ENCODE peak calls at places on chromosomes 5 and 9, in eight cellular contexts. Y is M059J, D is activated B cell treated with CpG ODN at 0.5 μM for 24 hours, S is ELR, L is SHP77, G is AML-193, C is epithelial cell of esophagus, T is NCI-H1436. V is an unnamed sample.

GRCh38 chr5:89313804-89314588 is 431.0 kb upstream of the MEF2C start:
- DNase-seq in T (peak), D (no peak), C (peak), Y (peak), L (peak), G (no peak), S (peak), V (peak)

GRCh38 chr5:75656311-75657003 is 45.2 kb downstream of the ANKDD1B start:
- DNase-seq in Y (peak), D (no peak), C (peak), L (peak), T (peak), S (no peak), G (no peak), V (peak)

GRCh38 chr9:21681641-21682040 is 120.8 kb upstream of the MTAP start:
- DNase-seq in T (no peak), G (no peak), Y (peak), S (peak), L (no peak), D (no peak), C (peak), V (peak)

GRCh38 chr9:81108391-81108790 is 581.0 kb downstream of the TLE1 start:
- DNase-seq in S (peak), L (no peak), D (no peak), T (no peak), G (no peak), Y (peak), C (peak), V (peak)

GRCh38 chr9:126915281-126915816 is 767 bp downstream of the RALGPS1 start:
- DNase-seq in D (no peak), Y (no peak), C (peak), G (no peak), L (peak), S (no peak), T (peak), V (peak)

GRCh38 chr9:81032030-81032572 is 657.2 kb downstream of the TLE1 start:
- DNase-seq in C (peak), S (peak), Y (peak), G (no peak), D (no peak), L (no peak), T (no peak), V (peak)

GRCh38 chr5:59759600-59760357 is 133.7 kb downstream of the PDE4D start:
- DNase-seq in T (no peak), Y (peak), S (peak), L (no peak), C (peak), D (no peak), G (no peak), V (no peak)

GRCh38 chr5:150302301-150303069 is at the start of gene ARSI:
- DNase-seq in D (no peak), T (no peak), S (peak), Y (peak), C (peak), G (no peak), L (no peak), V (peak)

GRCh38 chr9:115200711-115201505 is 83.0 kb upstream of the TNC start:
- DNase-seq in Y (peak), D (no peak), G (no peak), C (peak), T (no peak), L (no peak), S (no peak), V (no peak)

GRCh38 chr5:146025108-146025507 is 80.3 kb downstream of the PLAC8L1 start:
- DNase-seq in Y (no peak), D (no peak), C (no peak), T (no peak), L (no peak), G (no peak), S (no peak), V (no peak)

GRCh38 chr5:7851617-7852289 is 820 bp upstream of the CFAP90 start:
- DNase-seq in D (no peak), S (no peak), C (no peak), G (no peak), Y (no peak), L (no peak), T (no peak), V (no peak)

GRCh38 chr5:164098979-164099378 is 593.6 kb downstream of the MAT2B start:
- DNase-seq in L (no peak), T (no peak), G (no peak), C (no peak), S (no peak), Y (no peak), D (no peak), V (no peak)

GRCh38 chr9:91425270-91425669 is 1.6 kb upstream of the NFIL3 start:
- DNase-seq in S (no peak), G (no peak), L (no peak), T (no peak), D (no peak), C (no peak), Y (no peak), V (no peak)

GRCh38 chr9:100222674-100223073 is 123.6 kb downstream of the INVS start:
- DNase-seq in D (no peak), S (peak), Y (peak), L (no peak), G (no peak), T (no peak), C (peak), V (peak)

GRCh38 chr9:98280574-98280973 is 25.1 kb upstream of the TBC1D2 start:
- DNase-seq in L (no peak), T (peak), Y (no peak), D (no peak), C (no peak), G (no peak), S (no peak), V (no peak)